ENCODE peak calls at places on chromosomes 12 and 14, in six cellular contexts. One of them, this sample, is unnamed.

GRCh38 chr12:106839343-106839742 is 64.9 kb downstream of the RIC8B start:
- ATAC-seq in stimulated activated effector memory CD8-positive, alpha-beta T cell treated with anti-CD3 and anti-CD28 coated beads, Interleukin-12 subunit alpha, Interleukin-12 subunit beta, amount 100 ng/mL, for 72 hours: no peak
- ATAC-seq in heart right ventricle: no peak
- ATAC-seq in naive B cell: no peak
- ATAC-seq in activated T-helper 17 cell treated with anti-CD3 and anti-CD28 coated beads, Interleukin-2, amount 50 U/mL, for 72 hours: no peak
- ATAC-seq in activated CD8-positive, alpha-beta T cell treated with anti-CD3 and anti-CD28 coated beads for 36 hours: no peak
- ATAC-seq in this sample: no peak

GRCh38 chr12:117208206-117208605 is 17.9 kb upstream of the FBXO21 start:
- ATAC-seq in heart right ventricle: no peak
- ATAC-seq in stimulated activated effector memory CD8-positive, alpha-beta T cell treated with anti-CD3 and anti-CD28 coated beads, Interleukin-12 subunit alpha, Interleukin-12 subunit beta, amount 100 ng/mL, for 72 hours: no peak
- ATAC-seq in activated CD8-positive, alpha-beta T cell treated with anti-CD3 and anti-CD28 coated beads for 36 hours: no peak
- ATAC-seq in activated T-helper 17 cell treated with anti-CD3 and anti-CD28 coated beads, Interleukin-2, amount 50 U/mL, for 72 hours: no peak
- ATAC-seq in naive B cell: no peak
- ATAC-seq in this sample: no peak

GRCh38 chr12:124422142-124422569 is 127.3 kb downstream of the RFLNA start:
- ATAC-seq in stimulated activated effector memory CD8-positive, alpha-beta T cell treated with anti-CD3 and anti-CD28 coated beads, Interleukin-12 subunit alpha, Interleukin-12 subunit beta, amount 100 ng/mL, for 72 hours: no peak
- ATAC-seq in activated T-helper 17 cell treated with anti-CD3 and anti-CD28 coated beads, Interleukin-2, amount 50 U/mL, for 72 hours: no peak
- ATAC-seq in heart right ventricle: peak
- ATAC-seq in activated CD8-positive, alpha-beta T cell treated with anti-CD3 and anti-CD28 coated beads for 36 hours: no peak
- ATAC-seq in naive B cell: no peak
- ATAC-seq in this sample: no peak

GRCh38 chr14:75011356-75012097 is 8.8 kb downstream of the EIF2B2 start:
- ATAC-seq in activated CD8-positive, alpha-beta T cell treated with anti-CD3 and anti-CD28 coated beads for 36 hours: peak
- ATAC-seq in naive B cell: no peak
- ATAC-seq in stimulated activated effector memory CD8-positive, alpha-beta T cell treated with anti-CD3 and anti-CD28 coated beads, Interleukin-12 subunit alpha, Interleukin-12 subunit beta, amount 100 ng/mL, for 72 hours: peak
- ATAC-seq in heart right ventricle: peak
- ATAC-seq in activated T-helper 17 cell treated with anti-CD3 and anti-CD28 coated beads, Interleukin-2, amount 50 U/mL, for 72 hours: peak
- ATAC-seq in this sample: no peak

GRCh38 chr14:103512701-103513611 is 9.7 kb downstream of the CKB start:
- ATAC-seq in activated CD8-positive, alpha-beta T cell treated with anti-CD3 and anti-CD28 coated beads for 36 hours: peak
- ATAC-seq in activated T-helper 17 cell treated with anti-CD3 and anti-CD28 coated beads, Interleukin-2, amount 50 U/mL, for 72 hours: no peak
- ATAC-seq in naive B cell: no peak
- ATAC-seq in heart right ventricle: peak
- ATAC-seq in stimulated activated effector memory CD8-positive, alpha-beta T cell treated with anti-CD3 and anti-CD28 coated beads, Interleukin-12 subunit alpha, Interleukin-12 subunit beta, amount 100 ng/mL, for 72 hours: no peak
- ATAC-seq in this sample: peak

GRCh38 chr12:102920271-102920670 is 3.2 kb upstream of the PAH start:
- ATAC-seq in heart right ventricle: no peak
- ATAC-seq in activated CD8-positive, alpha-beta T cell treated with anti-CD3 and anti-CD28 coated beads for 36 hours: no peak
- ATAC-seq in activated T-helper 17 cell treated with anti-CD3 and anti-CD28 coated beads, Interleukin-2, amount 50 U/mL, for 72 hours: no peak
- ATAC-seq in naive B cell: no peak
- ATAC-seq in stimulated activated effector memory CD8-positive, alpha-beta T cell treated with anti-CD3 and anti-CD28 coated beads, Interleukin-12 subunit alpha, Interleukin-12 subunit beta, amount 100 ng/mL, for 72 hours: no peak
- ATAC-seq in this sample: no peak

GRCh38 chr12:108782971-108783370 is 51.7 kb upstream of the CORO1C start:
- ATAC-seq in activated CD8-positive, alpha-beta T cell treated with anti-CD3 and anti-CD28 coated beads for 36 hours: no peak
- ATAC-seq in heart right ventricle: no peak
- ATAC-seq in stimulated activated effector memory CD8-positive, alpha-beta T cell treated with anti-CD3 and anti-CD28 coated beads, Interleukin-12 subunit alpha, Interleukin-12 subunit beta, amount 100 ng/mL, for 72 hours: no peak
- ATAC-seq in naive B cell: no peak
- ATAC-seq in activated T-helper 17 cell treated with anti-CD3 and anti-CD28 coated beads, Interleukin-2, amount 50 U/mL, for 72 hours: no peak
- ATAC-seq in this sample: no peak

GRCh38 chr12:91931110-91931509 is 214.5 kb downstream of the BTG1 start:
- ATAC-seq in activated CD8-positive, alpha-beta T cell treated with anti-CD3 and anti-CD28 coated beads for 36 hours: no peak
- ATAC-seq in heart right ventricle: peak
- ATAC-seq in activated T-helper 17 cell treated with anti-CD3 and anti-CD28 coated beads, Interleukin-2, amount 50 U/mL, for 72 hours: no peak
- ATAC-seq in stimulated activated effector memory CD8-positive, alpha-beta T cell treated with anti-CD3 and anti-CD28 coated beads, Interleukin-12 subunit alpha, Interleukin-12 subunit beta, amount 100 ng/mL, for 72 hours: no peak
- ATAC-seq in naive B cell: no peak
- ATAC-seq in this sample: no peak

GRCh38 chr12:69329669-69330428 is 18.3 kb upstream of the LYZ start:
- ATAC-seq in stimulated activated effector memory CD8-positive, alpha-beta T cell treated with anti-CD3 and anti-CD28 coated beads, Interleukin-12 subunit alpha, Interleukin-12 subunit beta, amount 100 ng/mL, for 72 hours: peak
- ATAC-seq in activated CD8-positive, alpha-beta T cell treated with anti-CD3 and anti-CD28 coated beads for 36 hours: peak
- ATAC-seq in heart right ventricle: no peak
- ATAC-seq in naive B cell: no peak
- ATAC-seq in activated T-helper 17 cell treated with anti-CD3 and anti-CD28 coated beads, Interleukin-2, amount 50 U/mL, for 72 hours: peak
- ATAC-seq in this sample: no peak

GRCh38 chr12:103586791-103587370 is at the start of gene STAB2:
- ATAC-seq in naive B cell: no peak
- ATAC-seq in heart right ventricle: no peak
- ATAC-seq in activated CD8-positive, alpha-beta T cell treated with anti-CD3 and anti-CD28 coated beads for 36 hours: no peak
- ATAC-seq in activated T-helper 17 cell treated with anti-CD3 and anti-CD28 coated beads, Interleukin-2, amount 50 U/mL, for 72 hours: no peak
- ATAC-seq in stimulated activated effector memory CD8-positive, alpha-beta T cell treated with anti-CD3 and anti-CD28 coated beads, Interleukin-12 subunit alpha, Interleukin-12 subunit beta, amount 100 ng/mL, for 72 hours: no peak
- ATAC-seq in this sample: peak

GRCh38 chr14:67875175-67876006 is 55.8 kb downstream of the RAD51B start:
- ATAC-seq in naive B cell: no peak
- ATAC-seq in activated CD8-positive, alpha-beta T cell treated with anti-CD3 and anti-CD28 coated beads for 36 hours: no peak
- ATAC-seq in stimulated activated effector memory CD8-positive, alpha-beta T cell treated with anti-CD3 and anti-CD28 coated beads, Interleukin-12 subunit alpha, Interleukin-12 subunit beta, amount 100 ng/mL, for 72 hours: peak
- ATAC-seq in heart right ventricle: no peak
- ATAC-seq in activated T-helper 17 cell treated with anti-CD3 and anti-CD28 coated beads, Interleukin-2, amount 50 U/mL, for 72 hours: no peak
- ATAC-seq in this sample: no peak

GRCh38 chr12:116366456-116366776 is 88.9 kb upstream of the MED13L start:
- ATAC-seq in heart right ventricle: peak
- ATAC-seq in naive B cell: no peak
- ATAC-seq in activated CD8-positive, alpha-beta T cell treated with anti-CD3 and anti-CD28 coated beads for 36 hours: no peak
- ATAC-seq in activated T-helper 17 cell treated with anti-CD3 and anti-CD28 coated beads, Interleukin-2, amount 50 U/mL, for 72 hours: no peak
- ATAC-seq in stimulated activated effector memory CD8-positive, alpha-beta T cell treated with anti-CD3 and anti-CD28 coated beads, Interleukin-12 subunit alpha, Interleukin-12 subunit beta, amount 100 ng/mL, for 72 hours: no peak
- ATAC-seq in this sample: no peak

GRCh38 chr12:24546661-24547060 is 402.2 kb downstream of the BCAT1 start:
- ATAC-seq in activated T-helper 17 cell treated with anti-CD3 and anti-CD28 coated beads, Interleukin-2, amount 50 U/mL, for 72 hours: no peak
- ATAC-seq in stimulated activated effector memory CD8-positive, alpha-beta T cell treated with anti-CD3 and anti-CD28 coated beads, Interleukin-12 subunit alpha, Interleukin-12 subunit beta, amount 100 ng/mL, for 72 hours: no peak
- ATAC-seq in activated CD8-positive, alpha-beta T cell treated with anti-CD3 and anti-CD28 coated beads for 36 hours: no peak
- ATAC-seq in heart right ventricle: no peak
- ATAC-seq in naive B cell: no peak
- ATAC-seq in this sample: no peak

GRCh38 chr12:107110519-107110859 is 17.1 kb upstream of the CRY1 start:
- ATAC-seq in activated CD8-positive, alpha-beta T cell treated with anti-CD3 and anti-CD28 coated beads for 36 hours: no peak
- ATAC-seq in heart right ventricle: peak
- ATAC-seq in stimulated activated effector memory CD8-positive, alpha-beta T cell treated with anti-CD3 and anti-CD28 coated beads, Interleukin-12 subunit alpha, Interleukin-12 subunit beta, amount 100 ng/mL, for 72 hours: no peak
- ATAC-seq in activated T-helper 17 cell treated with anti-CD3 and anti-CD28 coated beads, Interleukin-2, amount 50 U/mL, for 72 hours: no peak
- ATAC-seq in naive B cell: no peak
- ATAC-seq in this sample: no peak

This sample was measured in stimulated activated memory B cell treated with anti-CD40 and anti-IgM and Interleukin-4, amounts not matched to agents 10 μg/mL and 1 μg/mL and 100 μg/mL, for 72 hours.